ENCODE peak calls at places on chromosomes 6 and 20, in ten cellular contexts. X, K, J, B, F, P, R, U, I and V are unnamed samples.

GRCh38 chr20:50449789-50450492 is 60.2 kb upstream of the PTPN1 start:
- DNase-seq in X (no peak), K (no peak), J (no peak), B (no peak), F (no peak), P (no peak), R (no peak), U (no peak), I (no peak), V (no peak)

GRCh38 chr6:91149914-91150674 is 563.2 kb upstream of the MAP3K7 start:
- DNase-seq in X (no peak), K (no peak), J (no peak), B (no peak), F (no peak), P (no peak), R (no peak), U (no peak), I (no peak), V (no peak)

GRCh38 chr20:38888059-38888831 is 38.0 kb upstream of the FAM83D start:
- DNase-seq in X (no peak), K (peak), J (no peak), B (no peak), F (no peak), P (no peak), R (no peak), U (no peak), I (no peak), V (no peak)

GRCh38 chr6:89357390-89357789 is 4.9 kb upstream of the UBE2J1 start:
- DNase-seq in X (no peak), K (no peak), J (no peak), B (no peak), F (no peak), P (no peak), R (no peak), U (no peak), I (no peak), V (no peak)

GRCh38 chr20:61628901-61629300 is 376.8 kb downstream of the CDH4 start:
- DNase-seq in X (no peak), K (no peak), J (no peak), B (no peak), F (no peak), P (no peak), R (no peak), U (no peak), I (no peak), V (no peak)

GRCh38 chr20:51985013-51985415 is 182.7 kb upstream of the SALL4 start:
- DNase-seq in X (no peak), K (peak), J (no peak), B (no peak), F (no peak), P (no peak), R (no peak), U (no peak), I (peak), V (no peak)

GRCh38 chr20:41159547-41159946 is 22.2 kb downstream of the PLCG1 start:
- DNase-seq in X (no peak), K (no peak), J (no peak), B (no peak), F (no peak), P (no peak), R (no peak), U (no peak), I (no peak), V (no peak)

GRCh38 chr20:10178727-10179313 is 39.8 kb upstream of the SNAP25 start:
- DNase-seq in X (peak), K (no peak), J (no peak), B (no peak), F (no peak), P (no peak), R (no peak), U (no peak), I (peak), V (no peak)

GRCh38 chr20:57560554-57561355 is at the start of gene PCK1:
- DNase-seq in X (peak), K (peak), J (peak), B (no peak), F (no peak), P (peak), R (peak), U (peak), I (peak), V (no peak)

GRCh38 chr6:116444991-116445566 is 16.1 kb upstream of the CALHM6 start:
- DNase-seq in X (no peak), K (no peak), J (no peak), B (no peak), F (no peak), P (no peak), R (no peak), U (no peak), I (no peak), V (no peak)

GRCh38 chr6:135535989-135536414 is 38.5 kb upstream of the AHI1 start:
- DNase-seq in X (no peak), K (peak), J (peak), B (peak), F (no peak), P (no peak), R (no peak), U (no peak), I (peak), V (no peak)

GRCh38 chr6:134636221-134636830 is 313.6 kb downstream of the ALDH8A1 start:
- DNase-seq in X (no peak), K (no peak), J (no peak), B (no peak), F (no peak), P (no peak), R (no peak), U (no peak), I (peak), V (no peak)

GRCh38 chr6:143802833-143803565 is 40.1 kb upstream of the LTV1 start:
- DNase-seq in X (no peak), K (no peak), J (no peak), B (no peak), F (no peak), P (no peak), R (no peak), U (no peak), I (peak), V (no peak)

GRCh38 chr6:11659757-11660156 is 118.8 kb downstream of the ADTRP start:
- DNase-seq in X (no peak), K (no peak), J (no peak), B (no peak), F (no peak), P (no peak), R (no peak), U (no peak), I (no peak), V (no peak)

GRCh38 chr20:755931-756330 is 12.4 kb downstream of the SLC52A3 start:
- DNase-seq in X (no peak), K (no peak), J (no peak), B (no peak), F (no peak), P (no peak), R (no peak), U (no peak), I (no peak), V (no peak)

DNA sequence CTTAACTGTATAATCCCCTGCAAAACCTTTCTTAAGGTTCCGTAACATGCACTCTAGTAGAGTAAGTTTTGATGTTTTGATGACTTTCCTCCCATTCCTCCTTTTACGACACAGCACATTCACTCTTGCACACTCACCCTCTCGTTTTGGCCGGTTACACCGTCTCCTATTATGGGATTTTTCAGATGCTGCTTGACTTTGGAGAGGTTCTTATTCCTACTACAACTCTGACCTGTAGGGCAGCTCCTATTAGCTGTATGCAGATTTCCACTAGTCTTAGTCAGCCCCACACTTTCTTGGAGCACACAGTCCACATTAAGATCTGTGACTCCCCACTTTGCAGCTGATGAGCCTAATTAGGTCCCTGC is 223.7 kb upstream of the SYNCRIP start:
- DNase-seq in X (no peak), K (no peak), J (no peak), B (no peak), F (no peak), P (no peak), R (peak), U (no peak), I (peak), V (no peak)
- H3K4me3 ChIP-seq in X (peak), K (peak), J (peak), B (peak), F (no peak), P (no peak), R (peak), U (peak), I (peak), V (no peak)

GRCh38 chr6:151119823-151120524 is 119.8 kb upstream of the AKAP12 start:
- DNase-seq in X (no peak), K (peak), J (no peak), B (no peak), F (no peak), P (no peak), R (peak), U (no peak), I (no peak), V (no peak)
- TF ChIP-seq POLR2A in X (no peak), K (no peak), J (no peak), B (no peak), F (no peak), P (no peak), R (no peak), U (no peak), I (no peak), V (no peak)

GRCh38 chr6:169121013-169121412 is 132.6 kb downstream of the THBS2 start:
- DNase-seq in X (no peak), K (no peak), J (no peak), B (no peak), F (no peak), P (no peak), R (no peak), U (no peak), I (no peak), V (no peak)
- TF ChIP-seq CTCF in X (no peak), K (no peak), J (peak), B (no peak), F (no peak), P (no peak), R (no peak), U (no peak), I (no peak), V (no peak)

DNA sequence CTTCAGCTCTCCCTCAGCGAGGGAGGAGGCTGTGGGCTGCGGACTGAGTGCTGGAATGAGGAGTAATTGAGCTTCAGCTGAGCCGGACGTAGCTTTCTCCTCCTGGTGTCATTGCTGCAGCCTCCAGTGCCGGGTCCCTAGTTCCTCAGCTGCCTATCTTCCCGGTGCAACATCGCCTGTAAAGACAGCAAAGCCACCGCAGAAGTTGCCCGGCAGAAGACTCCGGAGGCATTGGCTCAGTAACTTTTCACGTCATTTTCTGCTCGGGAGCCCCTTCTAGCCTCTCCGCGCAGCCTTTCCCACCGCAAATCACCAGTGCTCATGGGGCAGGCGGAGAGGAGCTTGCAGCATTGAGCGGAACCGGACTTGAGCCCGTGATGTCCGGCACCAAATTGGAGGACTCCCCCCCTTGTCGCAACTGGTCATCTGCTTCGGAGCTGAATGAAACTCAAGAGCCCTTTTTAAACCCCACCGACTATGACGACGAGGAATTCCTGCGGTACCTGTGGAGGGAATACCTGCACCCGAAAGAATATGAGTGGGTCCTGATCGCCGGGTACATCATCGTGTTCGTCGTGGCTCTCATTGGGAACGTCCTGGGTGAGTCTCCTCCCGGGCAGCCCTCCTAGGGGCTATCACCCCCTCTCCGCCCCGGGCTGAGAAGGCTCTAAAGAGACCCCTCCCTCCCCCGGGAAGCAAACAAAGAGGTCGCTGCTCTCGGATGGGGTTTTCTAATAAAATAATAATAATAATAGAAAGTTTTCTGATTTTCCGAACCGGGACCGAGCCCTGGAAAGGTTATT is at the start of gene HCRTR2:
- DNase-seq in X (no peak), K (no peak), J (no peak), B (no peak), F (peak), P (no peak), R (no peak), U (no peak), I (peak), V (no peak)
- H3K4me3 ChIP-seq in X (no peak), K (no peak), J (no peak), B (peak), F (peak), P (no peak), R (no peak), U (peak), I (no peak), V (no peak)

DNA sequence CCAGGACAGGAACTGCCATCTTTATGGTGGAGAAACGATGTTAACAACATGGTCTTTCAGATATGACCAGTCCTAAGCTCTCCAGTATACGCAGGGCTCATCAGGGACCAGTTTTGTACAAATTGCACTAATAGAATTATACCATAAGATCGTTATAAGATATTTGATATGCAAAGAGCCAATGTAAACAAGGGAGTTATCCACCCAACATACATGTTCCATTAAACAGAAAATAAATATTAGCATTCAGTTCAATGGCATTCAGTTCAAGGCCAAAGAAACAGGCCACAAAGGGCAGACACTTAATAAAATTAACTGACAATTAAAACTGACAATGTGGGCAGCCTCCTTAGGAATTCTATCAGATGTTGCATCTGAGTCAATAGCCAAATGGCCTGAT is 2.6 kb downstream of the GFOD1 start:
- DNase-seq in X (no peak), K (no peak), J (no peak), B (no peak), F (no peak), P (no peak), R (no peak), U (no peak), I (no peak), V (no peak)
- TF ChIP-seq POLR2A in X (no peak), K (no peak), J (no peak), B (no peak), F (no peak), P (no peak), R (no peak), U (no peak), I (no peak), V (no peak)

GRCh38 chr6:16243055-16243454 is 4.7 kb downstream of the GMPR start:
- DNase-seq in X (no peak), K (no peak), J (no peak), B (peak), F (no peak), P (peak), R (no peak), U (peak), I (peak), V (no peak)

GRCh38 chr6:16241321-16241689 is 2.9 kb downstream of the GMPR start:
- DNase-seq in X (no peak), K (no peak), J (no peak), B (no peak), F (no peak), P (no peak), R (no peak), U (no peak), I (no peak), V (no peak)

GRCh38 chr6:16244869-16245451 is 6.6 kb downstream of the GMPR start:
- DNase-seq in X (no peak), K (no peak), J (no peak), B (no peak), F (no peak), P (no peak), R (no peak), U (no peak), I (peak), V (no peak)

GRCh38 chr6:16244446-16244845 is 6.1 kb downstream of the GMPR start:
- DNase-seq in X (no peak), K (no peak), J (no peak), B (no peak), F (no peak), P (peak), R (no peak), U (peak), I (no peak), V (no peak)

GRCh38 chr6:16243664-16244063 is 5.3 kb downstream of the GMPR start:
- DNase-seq in X (no peak), K (no peak), J (no peak), B (no peak), F (no peak), P (no peak), R (no peak), U (no peak), I (no peak), V (no peak)
- TF ChIP-seq CTCF in X (no peak), K (no peak), J (no peak), B (no peak), F (no peak), P (no peak), R (no peak), U (no peak), I (no peak), V (no peak)